ENCODE peak calls at places on chromosomes 6 and 20, in four cellular contexts. H, G, D and O are unnamed samples.

GRCh38 chr20:1833728-1834726 is 61.2 kb upstream of the SIRPA start:
- DNase-seq in H (no peak), G (no peak), D (no peak), O (no peak)

GRCh38 chr6:121434037-121434770 is 1.2 kb upstream of the GJA1 start:
- DNase-seq in D (peak), H (no peak), G (no peak), O (no peak)

GRCh38 chr6:164014716-164015484 is 600.4 kb downstream of the QKI start:
- DNase-seq in H (no peak), D (peak), G (no peak), O (no peak)

GRCh38 chr6:167827588-167828324 is 1.0 kb downstream of the AFDN start:
- DNase-seq in H (peak), D (peak), G (peak), O (no peak)

GRCh38 chr6:56891754-56892153 is 63.2 kb upstream of the BEND6 start:
- DNase-seq in G (no peak), D (peak), H (no peak), O (no peak)

GRCh38 chr6:147003186-147003585 is 201.0 kb upstream of the STXBP5 start:
- DNase-seq in G (no peak), D (no peak), H (peak), O (no peak)

GRCh38 chr6:14874975-14875677 is 370.7 kb upstream of the JARID2 start:
- DNase-seq in G (no peak), D (no peak), H (no peak), O (no peak)

GRCh38 chr6:64712606-64713005 is 994.4 kb downstream of the EYS start:
- DNase-seq in H (peak), G (no peak), D (no peak), O (no peak)

GRCh38 chr6:73579389-73579788 is 58.6 kb upstream of the EEF1A1 start:
- DNase-seq in G (no peak), H (no peak), D (no peak), O (no peak)

GRCh38 chr20:38139156-38139912 is 25.7 kb downstream of the TGM2 start:
- DNase-seq in H (no peak), G (no peak), D (no peak), O (no peak)

GRCh38 chr20:51910202-51911050 is 108.1 kb upstream of the SALL4 start:
- DNase-seq in D (peak), G (no peak), H (peak), O (no peak)

GRCh38 chr20:1624811-1625690 is 5.2 kb upstream of the SIRPB1 start:
- DNase-seq in G (no peak), H (no peak), D (no peak), O (no peak)

GRCh38 chr6:72524011-72524645 is 97.7 kb upstream of the KCNQ5 start:
- DNase-seq in H (no peak), D (no peak), G (no peak), O (no peak)

GRCh38 chr20:36214684-36215256 is 21.5 kb upstream of the AAR2 start:
- DNase-seq in G (no peak), D (peak), H (peak), O (no peak)

GRCh38 chr6:160258346-160259142 is at the start of gene SLC22A2:
- DNase-seq in G (no peak), D (no peak), H (no peak), O (no peak)

GRCh38 chr6:50952092-50952932 is 133.6 kb downstream of the TFAP2B start:
- DNase-seq in H (no peak), G (no peak), D (peak), O (no peak)

GRCh38 chr6:150492941-150493340 is 106.7 kb upstream of the PLEKHG1 start:
- DNase-seq in H (peak), D (no peak), G (no peak), O (no peak)

GRCh38 chr20:5845686-5846651 is 95.8 kb downstream of the SHLD1 start:
- DNase-seq in D (peak), H (peak), G (no peak), O (no peak)

GRCh38 chr6:158408013-158408412 is 95.7 kb downstream of the TULP4 start:
- DNase-seq in D (no peak), G (no peak), H (no peak), O (no peak)

GRCh38 chr6:40049128-40049527 is 114.9 kb upstream of the MOCS1 start:
- DNase-seq in H (no peak), G (no peak), D (no peak), O (no peak)

GRCh38 chr20:24943731-24944130 is 5.3 kb upstream of the CST7 start:
- DNase-seq in H (no peak), G (no peak), D (no peak), O (no peak)

GRCh38 chr20:52812231-52812847 is 159.8 kb upstream of the TSHZ2 start:
- DNase-seq in H (no peak), D (no peak), G (no peak), O (no peak)

GRCh38 chr6:143806282-143807102 is 36.6 kb upstream of the LTV1 start:
- DNase-seq in H (peak), D (no peak), G (no peak), O (no peak)

GRCh38 chr20:38970302-38970701 is 8.2 kb downstream of the DHX35 start:
- DNase-seq in G (no peak), D (no peak), H (peak), O (peak)

GRCh38 chr6:109093732-109094131 is 914 bp downstream of the SESN1 start:
- DNase-seq in H (no peak), D (peak), G (no peak), O (no peak)

GRCh38 chr6:34810936-34811632 is 19.2 kb downstream of the BLTP3A start:
- DNase-seq in G (no peak), H (no peak), D (no peak), O (no peak)

GRCh38 chr6:35140991-35141720 is at the start of gene TCP11:
- DNase-seq in H (no peak), G (no peak), D (no peak), O (no peak)

GRCh38 chr6:22364314-22364713 is 67.5 kb upstream of the PRL start:
- DNase-seq in D (no peak), H (no peak), G (no peak), O (no peak)

GRCh38 chr6:158816329-158816728 is 2.8 kb downstream of the EZR start:
- DNase-seq in H (no peak), G (no peak), D (peak), O (no peak)

GRCh38 chr20:44204156-44204831 is 6.3 kb downstream of the OSER1 start:
- DNase-seq in G (no peak), H (peak), D (no peak), O (peak)

GRCh38 chr20:46251211-46251673 is 57.1 kb downstream of the CDH22 start:
- DNase-seq in H (no peak), D (peak), G (no peak), O (no peak)

GRCh38 chr6:37940074-37940847 is 120.7 kb downstream of the ZFAND3 start:
- DNase-seq in H (peak), D (no peak), G (peak), O (peak)

GRCh38 chr20:1509237-1509636 is 18.0 kb upstream of the SIRPB2 start:
- DNase-seq in H (peak), G (no peak), D (peak), O (no peak)

GRCh38 chr6:35085359-35086281 is 55.5 kb downstream of the TCP11 start:
- DNase-seq in G (no peak), D (no peak), H (no peak), O (no peak)

GRCh38 chr6:146357578-146358340 is 185.9 kb upstream of the RAB32 start:
- DNase-seq in H (peak), G (no peak), D (no peak), O (peak)

GRCh38 chr6:142855877-142856606 is 88.9 kb downstream of the HIVEP2 start:
- DNase-seq in H (no peak), G (no peak), D (no peak), O (no peak)

GRCh38 chr20:44583179-44583578 is 800 bp downstream of the PKIG start:
- DNase-seq in H (no peak), G (no peak), D (no peak), O (no peak)

GRCh38 chr6:162063666-162064065 is 663.9 kb downstream of the PRKN start:
- DNase-seq in G (no peak), H (no peak), D (no peak), O (no peak)

GRCh38 chr6:152948150-152948768 is 34.6 kb downstream of the FBXO5 start:
- DNase-seq in G (no peak), H (peak), D (peak), O (no peak)

GRCh38 chr6:20413826-20414225 is 12.1 kb downstream of the E2F3 start:
- DNase-seq in D (no peak), G (no peak), H (no peak), O (no peak)

GRCh38 chr6:20412674-20413073 is 11.0 kb downstream of the E2F3 start:
- DNase-seq in G (no peak), D (no peak), H (no peak), O (no peak)

GRCh38 chr6:20411953-20412352 is 10.3 kb downstream of the E2F3 start:
- DNase-seq in D (no peak), H (no peak), G (no peak), O (no peak)

GRCh38 chr6:20409427-20409971 is 7.8 kb downstream of the E2F3 start:
- DNase-seq in G (no peak), D (no peak), H (no peak), O (no peak)

DNA sequence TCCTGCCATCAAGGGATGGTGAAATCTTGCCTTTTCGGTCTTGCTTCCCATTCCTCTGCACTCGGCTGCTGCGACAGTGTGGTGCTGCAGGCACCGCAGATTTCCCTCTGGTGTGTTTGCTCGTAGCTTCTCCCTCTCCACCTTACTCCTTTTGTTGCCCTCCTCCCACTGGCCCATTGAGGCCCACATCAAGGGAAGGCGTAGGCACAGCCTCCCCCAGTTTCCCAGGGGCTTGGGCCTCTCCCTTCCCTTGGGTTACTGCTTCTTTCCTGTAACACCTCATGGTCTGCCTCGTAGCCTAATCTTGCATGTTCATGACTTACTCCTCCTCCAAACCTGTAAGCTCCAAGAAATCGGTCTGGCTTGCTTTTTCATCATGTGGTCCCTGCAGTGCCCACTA is 9.9 kb downstream of the E2F3 start:
- DNase-seq in D (no peak), G (no peak), H (no peak), O (no peak)
- TF ChIP-seq CTCF in D (no peak), G (no peak), H (no peak), O (no peak)

GRCh38 chr20:57709823-57710799 is at the start of gene PMEPA1:
- DNase-seq in G (peak), D (peak), H (peak), O (peak)
- H3K4me3 ChIP-seq in G (peak), D (peak), H (peak), O (peak)

GRCh38 chr6:6724319-6725119 is 136.0 kb downstream of the LY86 start:
- DNase-seq in H (peak), G (peak), D (peak), O (peak)
- TF ChIP-seq CTCF in H (peak), G (peak), D (peak), O (peak)

GRCh38 chr6:138594749-138595148 is 95.5 kb upstream of the NHSL1 start:
- DNase-seq in D (no peak), G (no peak), H (no peak), O (no peak)
- H3K4me3 ChIP-seq in D (no peak), G (no peak), H (no peak), O (no peak)

GRCh38 chr6:137849709-137850093 is 17.4 kb upstream of the TNFAIP3 start:
- DNase-seq in G (no peak), H (no peak), D (no peak), O (no peak)
- TF ChIP-seq CTCF in G (no peak), H (no peak), D (no peak), O (no peak)

DNA sequence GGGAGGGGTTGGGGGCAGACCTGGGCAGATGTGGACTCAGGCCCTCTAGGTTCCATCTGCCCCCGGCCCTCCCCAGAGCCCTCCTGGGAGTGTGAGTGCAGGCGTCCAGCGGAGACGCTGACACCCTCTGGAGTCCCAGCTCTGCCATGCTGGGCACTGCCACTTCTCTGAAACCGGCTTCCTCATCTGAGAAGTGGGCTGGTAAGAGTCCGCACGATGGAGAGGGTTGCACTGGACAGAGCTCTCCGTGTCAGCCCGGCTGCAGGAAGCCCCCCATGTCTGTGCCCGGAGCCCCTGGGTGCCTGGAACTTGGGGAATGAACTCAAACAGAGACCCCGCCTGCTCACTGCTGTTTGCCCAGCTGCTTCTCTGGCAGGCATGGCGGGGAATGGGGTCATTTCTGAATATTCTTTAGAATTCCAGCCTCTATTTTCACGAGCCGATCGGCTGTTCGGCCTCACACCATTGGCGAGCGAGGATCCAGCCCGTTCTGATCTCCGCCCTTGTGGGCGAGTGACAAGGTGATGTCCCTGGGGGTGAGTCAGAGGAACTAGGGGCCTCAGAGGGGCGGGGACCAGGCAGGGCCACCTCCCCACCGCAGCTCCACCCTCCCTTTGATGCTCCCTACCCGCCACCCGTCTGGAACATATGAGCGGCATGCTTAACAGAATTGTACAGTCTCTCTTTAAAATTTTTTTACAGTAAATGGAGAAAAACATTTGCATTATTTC is 47.8 kb upstream of the GATA5 start:
- DNase-seq in G (no peak), D (peak), H (no peak), O (no peak)
- H3K4me3 ChIP-seq in G (no peak), D (no peak), H (no peak), O (no peak)

GRCh38 chr6:31700716-31701401 is 2.3 kb downstream of the ABHD16A start:
- DNase-seq in H (no peak), G (no peak), D (no peak), O (no peak)

GRCh38 chr6:31702421-31702818 is 704 bp downstream of the ABHD16A start:
- DNase-seq in H (no peak), G (no peak), D (no peak), O (no peak)

GRCh38 chr6:31701666-31702420 is 1.3 kb downstream of the ABHD16A start:
- DNase-seq in D (no peak), H (peak), G (no peak), O (no peak)

GRCh38 chr6:31706599-31706998 is at the start of gene LY6G6F:
- DNase-seq in D (no peak), H (peak), G (no peak), O (no peak)

DNA sequence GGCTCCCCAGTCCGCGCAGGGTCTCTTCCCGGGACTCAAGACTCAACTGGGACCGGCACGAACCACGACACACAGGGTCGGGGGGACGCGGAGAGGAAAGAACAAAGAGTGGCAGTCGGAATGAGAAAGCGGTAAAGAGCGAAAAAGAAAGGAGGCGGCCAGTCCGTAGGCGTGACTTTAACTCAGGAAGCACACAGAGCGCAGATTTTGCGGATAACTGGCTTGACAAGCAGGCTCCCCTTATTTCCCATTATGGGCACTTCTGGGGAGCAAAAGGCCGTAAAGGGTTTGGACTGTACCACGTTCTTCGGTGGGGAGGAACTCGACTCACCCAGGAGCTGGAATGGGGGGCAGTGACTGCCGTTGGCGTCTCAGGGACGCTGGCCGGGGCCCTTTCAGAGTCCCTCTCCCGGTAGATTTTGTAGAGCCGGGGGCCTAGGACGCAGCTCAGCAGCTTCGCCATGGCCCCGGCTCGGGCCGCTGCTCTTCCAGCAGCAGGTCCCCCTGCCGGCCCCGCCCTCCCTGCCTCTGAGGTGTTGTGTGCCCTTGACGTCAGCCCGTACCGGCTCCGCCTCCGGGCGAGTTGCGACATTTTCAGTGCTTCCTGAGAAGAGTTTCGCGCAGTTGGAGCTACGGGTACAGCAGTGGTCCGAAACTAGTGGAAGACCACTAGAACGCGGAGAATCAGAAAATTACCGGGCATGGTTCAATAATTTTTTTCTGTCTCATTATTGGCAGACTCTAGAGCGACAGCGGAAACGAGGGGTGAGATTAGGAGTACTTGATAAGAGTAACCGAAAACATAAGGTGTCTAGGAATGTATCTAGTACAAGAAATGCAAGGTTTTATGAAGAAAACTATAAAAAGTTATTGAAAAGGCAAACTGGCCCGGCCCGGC is at the start of gene ABHD16A:
- DNase-seq in G (peak), H (peak), D (peak), O (peak)
- TF ChIP-seq CTCF in G (no peak), H (no peak), D (no peak), O (no peak)